ENCODE peak calls at places on chromosomes 13 and 19, in four cellular contexts. E, L, A and Z are unnamed samples.

GRCh38 chr13:40345149-40345514 is 321.3 kb downstream of the FOXO1 start:
- DNase-seq in E (no peak), A (no peak), L (no peak), Z (no peak)

GRCh38 chr13:54627973-54628372 is 1599.4 kb downstream of the OLFM4 start:
- DNase-seq in E (no peak), A (no peak), L (no peak), Z (no peak)

GRCh38 chr13:48738261-48738755 is 84.6 kb downstream of the CYSLTR2 start:
- DNase-seq in A (no peak), E (no peak), L (no peak), Z (no peak)

GRCh38 chr13:50131998-50132936 is 117.0 kb downstream of the KCNRG start:
- DNase-seq in E (no peak), L (no peak), A (no peak), Z (no peak)

GRCh38 chr13:93861818-93862217 is 617.7 kb downstream of the DCT start:
- DNase-seq in L (peak; percentile 5), E (peak; percentile 83), A (peak; percentile 92), Z (no peak)

GRCh38 chr13:21109168-21109567 is 47.8 kb upstream of the LATS2 start:
- DNase-seq in L (no peak), E (no peak), A (no peak), Z (no peak)

GRCh38 chr19:15252398-15253018 is 20.3 kb upstream of the EPHX3 start:
- DNase-seq in L (no peak), A (peak; percentile 45), E (peak; percentile 77), Z (peak; percentile 22)

GRCh38 chr19:12880551-12881171 is 588 bp downstream of the DNASE2 start:
- DNase-seq in A (peak; percentile 6), L (peak; percentile 33), E (peak; percentile 54), Z (no peak)

GRCh38 chr13:89965252-89965651 is 1382.2 kb upstream of the MIR17HG start:
- DNase-seq in L (no peak), E (no peak), A (no peak), Z (no peak)

GRCh38 chr19:29845576-29846176 is 33.9 kb downstream of the CCNE1 start:
- DNase-seq in A (peak; percentile 18), L (no peak), E (peak; percentile 71), Z (no peak)

GRCh38 chr13:106507560-106508274 is 27.7 kb downstream of the EFNB2 start:
- DNase-seq in L (peak; percentile 75), E (peak; percentile 79), A (peak; percentile 95), Z (no peak)

GRCh38 chr19:55406869-55407624 is 541 bp downstream of the UBE2S start:
- DNase-seq in L (peak; percentile 65), A (no peak), E (peak; percentile 81), Z (peak; percentile 38)

DNA sequence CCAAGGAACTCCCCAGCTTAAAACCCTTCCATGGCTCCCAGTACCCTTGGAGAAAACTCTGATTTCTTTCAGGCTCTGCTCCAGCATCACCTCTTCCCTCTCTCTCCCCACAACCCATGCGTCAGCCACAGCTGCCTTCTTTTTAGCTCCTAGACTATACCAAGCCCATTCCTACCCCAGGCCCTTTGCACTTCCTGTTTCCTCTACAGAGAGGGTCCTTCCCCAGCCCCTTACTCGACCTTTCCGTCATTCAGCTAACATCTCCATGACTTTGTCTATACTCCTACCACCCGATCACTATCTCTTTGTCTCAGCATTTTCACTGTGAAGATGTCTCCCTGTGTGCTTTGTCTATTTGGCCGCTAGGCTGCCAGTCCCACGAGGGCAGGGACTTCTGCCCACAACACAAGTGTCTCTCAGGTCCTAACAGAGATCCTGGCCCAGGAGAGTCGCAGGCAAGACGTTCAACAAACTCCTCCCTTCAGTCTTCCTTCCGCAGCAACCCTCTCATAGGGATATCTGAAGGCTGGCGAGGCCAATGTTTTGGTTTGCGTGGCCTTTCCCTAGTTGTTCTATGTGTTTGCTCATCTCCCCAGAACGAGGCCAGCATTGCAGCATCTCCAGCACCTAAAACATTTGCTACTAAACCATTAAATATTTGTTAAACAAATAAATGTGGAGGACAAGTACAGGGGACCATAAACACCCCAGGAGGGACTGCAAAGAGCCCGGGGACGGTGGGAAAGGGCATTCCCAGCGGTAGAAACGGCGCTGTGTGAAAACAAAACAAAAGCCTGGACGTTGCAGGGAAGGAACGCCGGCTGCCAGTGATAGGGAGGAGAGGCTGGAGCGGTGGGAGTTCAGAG is 816 bp downstream of the CCNP start:
- DNase-seq in E (peak; percentile 59), L (no peak), A (peak; percentile 37), Z (no peak)
- H3K4me2 ChIP-seq in E (peak overlapping the region; percentile 55), L (no peak overlapping the region), A (peak overlapping the region; percentile 33), Z (peak overlapping the region; percentile 5)

GRCh38 chr13:42876270-42876714 is 94.9 kb downstream of the FAM216B start:
- DNase-seq in A (no peak), L (peak; percentile 10), E (no peak), Z (no peak)
- H3K4me2 ChIP-seq in A (peak overlapping the region; percentile 62), L (no peak overlapping the region), E (peak overlapping the region; percentile 18), Z (no peak overlapping the region)

GRCh38 chr19:45598267-45599011 is 3.6 kb downstream of the GPR4 start:
- DNase-seq in E (peak; percentile 46), L (no peak), A (no peak), Z (peak; percentile 63)
- H3K4me2 ChIP-seq in E (peak overlapping the region; percentile 43), L (no peak overlapping the region), A (peak overlapping the region; percentile 19), Z (peak overlapping the region; percentile 90)

GRCh38 chr13:34161829-34162544 is 344.0 kb downstream of the RFC3 start:
- DNase-seq in E (peak; percentile 84), A (peak; percentile 80), L (no peak), Z (peak; percentile 89)
- H3K4me2 ChIP-seq in E (peak overlapping the region; percentile 79), A (peak overlapping the region; percentile 86), L (no peak overlapping the region), Z (peak overlapping the region; percentile 95)

DNA sequence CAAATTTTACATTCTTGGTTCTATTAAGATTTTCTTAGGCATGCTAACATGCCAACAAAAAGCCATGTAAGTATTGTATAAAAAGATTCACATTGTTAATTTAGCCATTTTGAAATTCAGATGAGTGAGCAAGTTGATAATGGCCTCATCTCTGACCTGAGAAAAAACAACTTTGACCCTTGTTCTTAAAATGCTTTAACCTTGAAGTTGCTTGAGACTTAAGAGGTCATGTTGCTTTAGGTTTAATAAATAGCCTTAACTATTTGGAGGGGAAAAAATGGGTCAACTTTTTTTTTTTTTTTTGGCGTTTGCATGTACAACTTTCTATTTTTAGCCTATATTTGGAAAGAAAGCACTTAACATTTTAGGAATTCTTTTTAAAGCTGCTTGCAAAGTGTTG is 6.0 kb downstream of the MIR17HG start:
- DNase-seq in A (no peak), E (no peak), L (no peak), Z (no peak)
- H3K4me2 ChIP-seq in A (no peak overlapping the region), E (no peak overlapping the region), L (no peak overlapping the region), Z (no peak overlapping the region)

GRCh38 chr19:46193678-46194077 is 35.9 kb upstream of the IGFL1 start:
- DNase-seq in E (no peak), A (no peak), L (no peak), Z (no peak)
- H3K4me2 ChIP-seq in E (peak overlapping the region; percentile 74), A (no peak overlapping the region), L (no peak overlapping the region), Z (no peak overlapping the region)

DNA sequence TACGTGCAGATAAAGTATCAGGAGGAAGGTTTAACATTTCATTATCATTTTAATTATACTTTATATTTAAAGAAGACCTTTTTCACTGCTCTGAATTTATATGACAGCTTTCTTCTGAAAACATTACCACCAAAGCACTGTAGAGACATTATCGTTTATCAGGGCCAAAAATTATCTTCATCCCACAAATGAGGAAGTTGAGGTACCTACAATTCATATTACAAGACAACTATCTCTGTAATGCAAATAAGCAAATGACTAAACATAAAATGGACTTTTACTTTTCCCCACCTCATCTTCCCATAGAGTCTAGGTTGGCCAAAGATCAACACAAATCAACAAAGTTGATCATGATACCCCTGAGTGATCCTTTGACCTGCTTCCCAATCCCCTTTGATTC is 30.9 kb upstream of the SMAD9 start:
- DNase-seq in L (no peak), E (no peak), A (no peak), Z (no peak)
- H3K4me2 ChIP-seq in L (no peak overlapping the region), E (no peak overlapping the region), A (no peak overlapping the region), Z (no peak overlapping the region)

GRCh38 chr13:36553501-36553900 is 120.3 kb upstream of the SERTM1 start:
- DNase-seq in E (no peak), A (no peak), L (peak; percentile 50), Z (no peak)
- H3K4me2 ChIP-seq in E (no peak overlapping the region), A (no peak overlapping the region), L (no peak overlapping the region), Z (no peak overlapping the region)

GRCh38 chr19:16922592-16922934 is 33.8 kb downstream of the F2RL3 start:
- DNase-seq in L (no peak), E (no peak), A (no peak), Z (no peak)

GRCh38 chr19:16919496-16919895 is 30.7 kb downstream of the F2RL3 start:
- DNase-seq in L (no peak), A (no peak), E (no peak), Z (no peak)

GRCh38 chr19:16921766-16922591 is 33.2 kb downstream of the F2RL3 start:
- DNase-seq in A (no peak), E (no peak), L (no peak), Z (no peak)

GRCh38 chr19:16922949-16923348 is 34.1 kb downstream of the F2RL3 start:
- DNase-seq in E (no peak), A (no peak), L (no peak), Z (no peak)

GRCh38 chr19:16920816-16921529 is 32.2 kb downstream of the F2RL3 start:
- DNase-seq in A (peak; percentile 88), E (peak; percentile 91), L (peak; percentile 12), Z (no peak)
- H3K4me2 ChIP-seq in A (no peak overlapping the region), E (no peak overlapping the region), L (no peak overlapping the region), Z (no peak overlapping the region)